ENCODE peak calls at places on chromosomes 12 and 14, in eight cellular contexts. C is gastrocnemius medialis, K is spleen, D is pancreas, W is lung, F is HCT116, E is astrocyte, P is left ventricle myocardium inferior. Z is an unnamed sample. For H3K4me1, the result is how much of the 10 kb centered on the place peaks cover.

GRCh38 chr14:59632381-59632780 is 55.8 kb upstream of the CCDC175 start:
- DNase-seq in W (no peak), P (no peak), K (no peak), C (no peak), D (no peak), F (peak), E (peak), Z (peak)

GRCh38 chr14:49019467-49020100 is 566.6 kb downstream of the RPS29 start:
- DNase-seq in P (no peak), D (no peak), C (no peak), W (no peak), E (no peak), F (no peak), K (no peak), Z (no peak)

GRCh38 chr12:7019043-7019569 is 830 bp upstream of the LPCAT3 start:
- DNase-seq in F (no peak), E (no peak), K (no peak), P (no peak), C (no peak), W (no peak), D (no peak), Z (no peak)

GRCh38 chr14:87049886-87050820 is 942.8 kb downstream of the GALC start:
- DNase-seq in P (no peak), F (no peak), K (no peak), W (no peak), C (no peak), E (no peak), D (no peak), Z (peak)

GRCh38 chr12:113149361-113150150 is at the start of gene CFAP73:
- DNase-seq in K (no peak), E (peak), D (peak), P (peak), W (peak), C (no peak), F (peak), Z (peak)

GRCh38 chr14:41362134-41362533 is 244.5 kb upstream of the LRFN5 start:
- DNase-seq in P (no peak), C (no peak), K (no peak), W (no peak), E (no peak), D (no peak), F (no peak), Z (no peak)

GRCh38 chr12:17763365-17763764 is 326.6 kb downstream of the RERGL start:
- DNase-seq in D (no peak), W (no peak), P (no peak), K (no peak), E (no peak), C (no peak), F (no peak), Z (no peak)

GRCh38 chr12:27488479-27488878 is 35.5 kb upstream of the PPFIBP1 start:
- DNase-seq in W (no peak), K (no peak), F (no peak), C (no peak), D (no peak), P (no peak), E (no peak), Z (no peak)

GRCh38 chr14:67411820-67412421 is at the start of gene PLEK2:
- DNase-seq in C (no peak), W (peak), P (no peak), K (peak), D (peak), E (no peak), F (peak), Z (peak)

GRCh38 chr12:79596719-79597350 is 93.9 kb downstream of the PAWR start:
- DNase-seq in K (no peak), D (no peak), P (no peak), F (no peak), W (no peak), E (no peak), C (no peak), Z (no peak)

GRCh38 chr12:46261658-46262057 is 7.2 kb downstream of the SLC38A1 start:
- DNase-seq in P (no peak), W (no peak), K (no peak), D (no peak), F (no peak), C (no peak), E (no peak), Z (no peak)

GRCh38 chr12:40226652-40227051 is 1.9 kb downstream of the LRRK2 start:
- DNase-seq in P (no peak), E (peak), K (no peak), C (peak), F (no peak), W (peak), D (no peak), Z (no peak)

DNA sequence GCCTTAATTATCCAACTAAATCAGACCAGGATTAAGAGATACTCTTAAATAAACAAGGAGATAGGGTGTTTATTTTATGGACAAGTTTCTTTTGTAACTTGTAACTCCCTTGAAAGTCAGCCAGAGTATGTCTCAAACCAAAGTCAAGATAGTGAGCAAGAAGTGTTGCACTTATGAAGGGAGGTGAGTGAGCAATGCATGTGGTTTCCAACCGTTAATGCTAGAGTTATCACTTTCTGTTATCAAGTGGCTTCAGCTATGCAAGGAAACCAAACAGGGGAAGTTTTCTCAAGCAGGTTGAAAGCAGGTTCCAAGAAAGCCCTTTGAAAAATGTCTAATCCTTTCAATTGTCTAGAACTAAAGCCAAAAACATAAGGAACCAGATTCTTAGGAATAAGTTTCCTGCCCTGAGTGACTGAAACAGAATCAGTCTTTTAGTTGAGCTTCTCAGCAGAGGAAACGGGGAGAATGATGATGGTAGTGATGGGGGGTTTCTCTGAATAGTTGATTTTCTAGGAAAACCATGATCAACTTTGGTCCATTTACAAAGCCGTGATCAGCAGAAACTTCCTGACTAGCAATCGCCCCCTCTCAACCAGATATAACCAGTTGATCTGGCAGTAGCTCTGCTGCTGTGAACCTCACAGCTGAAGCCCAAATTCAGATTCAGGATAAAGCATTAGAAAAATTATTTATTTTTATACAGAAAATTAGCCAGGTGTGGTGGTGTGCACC is 128.4 kb downstream of the DAD1 start:
- DNase-seq in C (no peak), F (no peak), K (no peak), E (peak), D (no peak), P (no peak), W (no peak), Z (no peak)
- H3K27ac ChIP-seq in C (no peak), F (no peak), K (peak), E (no peak), D (no peak), P (no peak), W (no peak), Z (no peak)

GRCh38 chr12:62802981-62803380 is 132.0 kb downstream of the PPM1H start:
- DNase-seq in C (no peak), E (no peak), P (no peak), D (no peak), F (no peak), W (no peak), K (no peak), Z (no peak)
- TF ChIP-seq CTCF in C (no peak), E (no peak), P (no peak), D (no peak), F (no peak), W (no peak), K (no peak), Z (no peak)

GRCh38 chr14:99194736-99195135 is 77.3 kb downstream of the BCL11B start:
- DNase-seq in F (no peak), P (no peak), C (no peak), W (no peak), K (peak), E (no peak), D (no peak), Z (no peak)

GRCh38 chr14:99191663-99192621 is 80.1 kb downstream of the BCL11B start:
- DNase-seq in E (peak), W (peak), K (peak), D (no peak), C (no peak), F (no peak), P (peak), Z (peak)

GRCh38 chr14:99194136-99194535 is 77.9 kb downstream of the BCL11B start:
- DNase-seq in C (no peak), F (no peak), D (no peak), K (peak), P (no peak), E (no peak), W (no peak), Z (no peak)

GRCh38 chr14:99190696-99191662 is 81.0 kb downstream of the BCL11B start:
- DNase-seq in D (no peak), E (no peak), C (no peak), F (no peak), K (peak), P (no peak), W (no peak), Z (no peak)

DNA sequence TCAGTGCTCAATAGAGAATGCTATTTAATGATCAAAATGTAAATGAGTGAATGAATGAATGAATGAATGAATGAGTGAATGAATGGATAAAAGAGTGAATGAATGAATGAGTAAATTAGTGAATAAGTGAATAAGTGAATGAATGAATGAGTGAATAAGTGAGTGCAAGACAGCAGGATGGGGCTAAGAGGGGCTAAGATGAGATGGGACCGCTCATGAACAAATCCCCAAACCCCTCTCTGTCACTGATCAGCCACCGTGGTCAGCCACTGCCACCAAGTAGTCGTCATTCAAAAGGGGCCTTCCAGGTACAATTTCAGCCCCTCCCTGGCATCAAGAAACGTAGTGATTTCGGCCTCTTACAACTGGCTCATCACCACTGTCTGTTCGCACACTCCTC is 79.2 kb downstream of the BCL11B start:
- DNase-seq in D (no peak), W (no peak), F (no peak), E (no peak), C (no peak), K (peak), P (no peak), Z (no peak)
- H3K4me1 ChIP-seq in D (under half), W (under half), F (under half), E (under half), C (under half), K (under half), P (under half), Z (under half)

GRCh38 chr14:99513946-99514551 is 32.8 kb downstream of the CCNK start:
- DNase-seq in D (no peak), K (peak), C (no peak), P (no peak), F (no peak), E (no peak), W (no peak), Z (no peak)

GRCh38 chr14:99512110-99512449 is 30.9 kb downstream of the CCNK start:
- DNase-seq in E (no peak), P (no peak), F (no peak), W (no peak), D (no peak), K (no peak), C (no peak), Z (no peak)

GRCh38 chr14:99511421-99512109 is 30.4 kb downstream of the CCNK start:
- DNase-seq in E (peak), K (peak), D (no peak), W (no peak), P (peak), F (no peak), C (no peak), Z (no peak)

GRCh38 chr14:99513183-99513694 is 32.0 kb downstream of the CCNK start:
- DNase-seq in D (no peak), W (no peak), K (peak), F (no peak), E (no peak), P (no peak), C (no peak), Z (no peak)

DNA sequence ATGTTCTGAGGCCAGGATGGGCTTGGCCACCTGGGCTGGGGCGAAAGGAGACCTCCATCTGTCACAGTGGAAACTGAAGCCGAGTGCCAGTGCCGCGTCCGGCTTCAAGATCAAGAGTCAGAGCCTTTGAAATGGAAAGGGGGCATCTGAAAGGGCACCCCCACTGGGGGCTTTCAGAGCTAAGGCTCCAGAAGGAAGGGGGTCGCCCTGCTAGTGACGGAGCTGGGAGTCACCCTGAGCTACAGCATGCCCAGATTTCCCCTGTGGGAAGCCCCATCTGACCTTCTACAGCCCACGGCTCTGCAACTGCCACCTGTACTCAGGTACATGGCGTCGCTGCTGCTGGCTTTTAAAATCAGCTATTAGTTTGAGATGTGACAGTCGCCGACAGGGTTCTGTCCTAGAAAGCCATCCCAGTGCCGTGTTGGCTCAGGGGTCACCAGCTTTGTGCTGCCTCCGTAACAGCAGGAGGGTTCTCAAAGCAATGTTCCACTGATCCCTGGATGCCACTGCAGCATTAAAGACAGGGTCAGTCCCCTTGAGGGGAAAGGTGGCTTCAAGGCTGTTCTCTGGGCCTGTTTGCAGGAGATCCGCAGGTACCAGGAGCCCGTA is 31.5 kb downstream of the CCNK start:
- DNase-seq in D (no peak), W (no peak), K (no peak), P (no peak), F (no peak), E (no peak), C (no peak), Z (no peak)
- H3K27ac ChIP-seq in D (no peak), W (no peak), K (no peak), P (peak), F (no peak), E (no peak), C (no peak), Z (no peak)

GRCh38 chr12:73935817-73936216 is 601.8 kb upstream of the ATXN7L3B start:
- DNase-seq in W (no peak), D (no peak), P (no peak), E (no peak), C (no peak), K (no peak), F (peak), Z (no peak)
- TF ChIP-seq CTCF in W (no peak), D (peak), P (no peak), E (peak), C (no peak), K (no peak), F (peak), Z (peak)

GRCh38 chr12:55845785-55846496 is 3.2 kb upstream of the MMP19 start:
- DNase-seq in E (no peak), W (no peak), D (no peak), P (no peak), K (no peak), F (no peak), C (no peak), Z (no peak)

GRCh38 chr12:55847603-55848329 is 5.0 kb upstream of the MMP19 start:
- DNase-seq in K (peak), P (peak), D (no peak), C (peak), W (peak), F (no peak), E (peak), Z (peak)

GRCh38 chr12:55847033-55847432 is 4.3 kb upstream of the MMP19 start:
- DNase-seq in W (no peak), E (peak), P (no peak), F (no peak), K (no peak), C (no peak), D (no peak), Z (no peak)

GRCh38 chr12:55843431-55843830 is 695 bp upstream of the MMP19 start:
- DNase-seq in C (no peak), W (no peak), P (no peak), K (no peak), F (no peak), D (no peak), E (no peak), Z (no peak)

DNA sequence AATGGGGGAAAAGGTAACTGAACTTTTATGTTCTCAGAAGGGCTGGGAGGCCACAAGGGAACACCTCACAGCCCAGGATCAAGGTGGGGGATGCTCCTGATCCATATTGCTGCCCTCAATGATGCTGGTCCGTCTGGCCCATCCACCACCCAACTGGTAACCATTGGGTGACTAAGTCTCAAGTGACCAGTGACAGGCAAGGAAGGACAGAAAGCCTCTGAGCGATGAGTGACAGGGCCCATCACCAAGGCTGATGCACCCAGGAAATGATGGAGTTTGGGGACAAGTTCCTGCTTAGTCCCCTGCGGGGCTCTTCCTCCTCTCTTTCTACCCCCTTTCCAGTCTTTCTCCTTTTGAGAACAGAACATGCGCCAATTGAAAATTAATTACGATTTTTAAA is 2.6 kb upstream of the MMP19 start:
- DNase-seq in D (no peak), P (no peak), F (no peak), W (no peak), E (no peak), K (no peak), C (no peak), Z (no peak)
- H3K4me1 ChIP-seq in D (under half), P (under half), F (under half), W (under half), E (under half), K (under half), C (under half), Z (under half)

GRCh38 chr14:94969766-94970165 is 187.6 kb downstream of the DICER1 start:
- DNase-seq in C (no peak), F (no peak), W (no peak), E (no peak), D (no peak), P (no peak), K (no peak), Z (no peak)

GRCh38 chr14:94974422-94974821 is 182.9 kb downstream of the DICER1 start:
- DNase-seq in C (no peak), K (no peak), F (no peak), W (no peak), P (no peak), E (no peak), D (no peak), Z (no peak)

GRCh38 chr14:94974893-94975292 is 182.4 kb downstream of the DICER1 start:
- DNase-seq in C (no peak), K (no peak), F (no peak), W (no peak), P (no peak), D (no peak), E (no peak), Z (no peak)

GRCh38 chr14:94971750-94972149 is 185.6 kb downstream of the DICER1 start:
- DNase-seq in D (no peak), P (no peak), F (no peak), W (no peak), E (peak), C (peak), K (no peak), Z (no peak)

DNA sequence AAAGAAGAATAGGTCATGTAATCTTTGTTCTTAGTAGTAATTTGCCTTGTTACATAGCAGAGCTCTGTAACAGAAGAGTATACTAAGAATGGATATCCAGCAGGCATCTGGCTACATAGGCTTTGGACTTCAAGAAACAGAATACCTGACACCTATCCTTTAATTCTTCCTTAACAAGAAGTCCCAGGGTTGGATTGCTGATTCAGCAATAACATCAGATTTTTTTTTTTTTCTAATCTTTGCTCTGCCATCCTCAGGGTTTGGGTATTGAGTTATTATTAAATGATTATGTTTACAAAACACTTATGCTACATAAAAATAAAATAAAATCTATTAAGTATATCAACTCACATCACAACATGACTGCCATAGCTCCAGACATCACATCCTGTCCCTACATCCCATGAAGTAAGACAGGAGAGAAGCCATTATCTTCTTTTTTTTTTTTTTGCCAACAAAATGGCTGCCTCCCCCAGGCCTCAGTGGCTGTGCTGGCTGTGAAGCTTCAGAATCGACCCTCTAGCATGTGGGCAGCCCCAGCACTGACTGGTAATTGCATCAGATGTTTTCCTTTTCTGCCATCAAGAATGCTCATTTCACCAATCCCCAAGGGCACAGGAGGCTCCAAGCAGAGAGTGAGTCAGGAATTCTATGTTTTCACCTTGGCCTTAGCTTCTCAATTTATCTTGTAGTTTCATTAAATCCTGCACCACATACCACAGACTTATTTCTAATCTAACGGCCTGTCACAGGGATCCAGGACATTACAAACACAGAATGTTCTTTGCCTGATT is 186.2 kb downstream of the DICER1 start:
- DNase-seq in P (no peak), K (no peak), C (no peak), W (no peak), F (no peak), D (no peak), E (no peak), Z (no peak)
- H3K27ac ChIP-seq in P (peak), K (no peak), C (peak), W (no peak), F (no peak), D (no peak), E (no peak), Z (no peak)

GRCh38 chr12:32809846-32810245 is 54.1 kb upstream of the YARS2 start:
- DNase-seq in E (no peak), P (no peak), K (no peak), D (no peak), F (no peak), W (no peak), C (no peak), Z (no peak)

GRCh38 chr12:32804301-32804700 is 48.6 kb upstream of the YARS2 start:
- DNase-seq in C (no peak), D (no peak), P (no peak), F (no peak), W (no peak), E (no peak), K (no peak), Z (no peak)

GRCh38 chr12:32811686-32812392 is 56.1 kb upstream of the YARS2 start:
- DNase-seq in F (no peak), D (no peak), P (no peak), E (no peak), K (no peak), C (no peak), W (no peak), Z (no peak)

GRCh38 chr12:32809196-32809595 is 53.5 kb upstream of the YARS2 start:
- DNase-seq in K (no peak), W (no peak), F (no peak), D (no peak), E (no peak), C (no peak), P (no peak), Z (no peak)
- TF ChIP-seq CTCF in K (no peak), W (no peak), F (no peak), D (no peak), E (no peak), C (no peak), P (no peak), Z (no peak)